ENCODE peak calls at places on chromosome 20, in seven cellular contexts. X, Q, R, G, J, B and F are unnamed samples.

GRCh38 chr20:57350086-57350710 is 857 bp upstream of the RAE1 start:
- DNase-seq in G (no peak), R (peak), X (no peak), Q (no peak), B (no peak), J (no peak), F (peak)

GRCh38 chr20:45893831-45894230 is 2.7 kb downstream of the CTSA start:
- DNase-seq in G (no peak), X (no peak), J (no peak), Q (no peak), B (no peak), R (no peak), F (peak)

GRCh38 chr20:44034451-44034850 is 119.8 kb downstream of the TOX2 start:
- DNase-seq in J (no peak), R (no peak), X (no peak), Q (no peak), G (no peak), B (no peak), F (no peak)

GRCh38 chr20:45958593-45958992 is 13.4 kb downstream of the ZNF335 start:
- DNase-seq in Q (no peak), R (no peak), X (no peak), G (no peak), B (no peak), J (no peak), F (no peak)

GRCh38 chr20:1094706-1095220 is 23.6 kb upstream of the PSMF1 start:
- DNase-seq in B (no peak), X (no peak), G (no peak), R (peak), J (no peak), Q (no peak), F (peak)

GRCh38 chr20:62136283-62137091 is 6.7 kb downstream of the PSMA7 start:
- DNase-seq in X (peak), G (peak), R (peak), Q (peak), B (peak), J (peak), F (peak)

GRCh38 chr20:10634683-10635411 is 39.0 kb downstream of the JAG1 start:
- DNase-seq in J (no peak), B (no peak), R (peak), X (no peak), G (no peak), Q (no peak), F (peak)

GRCh38 chr20:3471397-3472021 is 691 bp downstream of the ATRN start:
- DNase-seq in B (no peak), R (peak), X (no peak), Q (no peak), G (no peak), J (no peak), F (no peak)

GRCh38 chr20:15857131-15857784 is 716.0 kb downstream of the KIF16B start:
- DNase-seq in R (no peak), J (no peak), Q (no peak), B (no peak), X (no peak), G (no peak), F (no peak)

GRCh38 chr20:7490288-7490687 is 450.0 kb downstream of the HAO1 start:
- DNase-seq in X (no peak), Q (no peak), R (no peak), J (no peak), G (no peak), B (no peak), F (no peak)

GRCh38 chr20:39631557-39631956 is 669.4 kb downstream of the DHX35 start:
- DNase-seq in X (no peak), Q (no peak), G (no peak), B (no peak), R (no peak), J (no peak), F (no peak)

GRCh38 chr20:44704551-44704971 is 10.6 kb upstream of the CCN5 start:
- DNase-seq in J (peak), X (no peak), G (no peak), R (peak), B (peak), Q (no peak), F (peak)

GRCh38 chr20:13554706-13555105 is 84.0 kb downstream of the TASP1 start:
- DNase-seq in B (no peak), Q (no peak), J (peak), X (no peak), G (no peak), R (peak), F (peak)

GRCh38 chr20:25277941-25278521 is 30.1 kb downstream of the PYGB start:
- DNase-seq in G (no peak), B (no peak), J (no peak), R (no peak), X (no peak), Q (no peak), F (no peak)

GRCh38 chr20:4136078-4136966 is 121.0 kb upstream of the RNF24 start:
- DNase-seq in X (no peak), Q (no peak), J (peak), B (no peak), R (no peak), G (no peak), F (peak)

GRCh38 chr20:56414842-56415765 is 3.0 kb downstream of the CASS4 start:
- DNase-seq in G (no peak), B (no peak), Q (no peak), X (no peak), R (peak), J (peak), F (peak)